ENCODE peak calls at places on chromosomes 3 and 15, in eight cellular contexts. B, A, U, Z, C, K, Q and T are unnamed samples.

GRCh38 chr3:149368850-149369497 is 8.5 kb downstream of the TM4SF1 start:
- DNase-seq in B (no peak), A (no peak), U (no peak), Z (no peak), C (no peak), K (no peak), Q (no peak), T (no peak)

GRCh38 chr3:115912372-115912771 is 289.1 kb downstream of the GAP43 start:
- DNase-seq in B (no peak), A (no peak), U (no peak), Z (no peak), C (peak), K (no peak), Q (no peak), T (peak)

GRCh38 chr3:23776352-23776891 is 29.3 kb upstream of the UBE2E1 start:
- DNase-seq in B (no peak), A (no peak), U (no peak), Z (no peak), C (peak), K (no peak), Q (peak), T (peak)

GRCh38 chr3:106728315-106728821 is 648.9 kb upstream of the CCDC54 start:
- DNase-seq in B (no peak), A (peak), U (no peak), Z (no peak), C (peak), K (no peak), Q (peak), T (peak)

GRCh38 chr3:143749926-143750325 is 98.3 kb downstream of the SLC9A9 start:
- DNase-seq in B (no peak), A (no peak), U (no peak), Z (no peak), C (no peak), K (no peak), Q (no peak), T (no peak)

GRCh38 chr15:62841269-62841628 is 201.3 kb upstream of the TPM1 start:
- DNase-seq in B (no peak), A (no peak), U (no peak), Z (no peak), C (peak), K (no peak), Q (peak), T (no peak)

GRCh38 chr3:64242435-64242834 is 17.2 kb upstream of the PRICKLE2 start:
- DNase-seq in B (no peak), A (no peak), U (no peak), Z (no peak), C (no peak), K (no peak), Q (no peak), T (no peak)

GRCh38 chr15:62112616-62113593 is 46.1 kb downstream of the C2CD4A start:
- DNase-seq in B (no peak), A (peak), U (no peak), Z (no peak), C (peak), K (no peak), Q (peak), T (peak)

GRCh38 chr3:139100821-139101220 is 56.1 kb upstream of the PRR23C start:
- DNase-seq in B (no peak), A (no peak), U (no peak), Z (no peak), C (no peak), K (no peak), Q (no peak), T (no peak)

GRCh38 chr3:57221883-57222282 is 5.6 kb upstream of the APPL1 start:
- DNase-seq in B (no peak), A (no peak), U (no peak), Z (no peak), C (peak), K (no peak), Q (no peak), T (peak)

GRCh38 chr15:44145495-44145894 is 49.6 kb downstream of the FRMD5 start:
- DNase-seq in B (no peak), A (no peak), U (no peak), Z (no peak), C (no peak), K (no peak), Q (no peak), T (no peak)

GRCh38 chr3:12782172-12782815 is 14.2 kb upstream of the CAND2 start:
- DNase-seq in B (no peak), A (no peak), U (no peak), Z (no peak), C (no peak), K (no peak), Q (peak), T (no peak)

GRCh38 chr3:3145831-3146230 is 19.1 kb downstream of the TRNT1 start:
- DNase-seq in B (no peak), A (no peak), U (no peak), Z (no peak), C (no peak), K (no peak), Q (no peak), T (no peak)

GRCh38 chr15:84749111-84749991 is 959 bp downstream of the ZNF592 start:
- DNase-seq in B (peak), A (no peak), U (no peak), Z (peak), C (peak), K (peak), Q (no peak), T (no peak)

GRCh38 chr15:81002004-81002253 is 1.2 kb downstream of the TLNRD1 start:
- DNase-seq in B (no peak), A (no peak), U (no peak), Z (no peak), C (no peak), K (no peak), Q (no peak), T (no peak)

GRCh38 chr15:70778258-70779076 is 15.1 kb upstream of the UACA start:
- DNase-seq in B (no peak), A (no peak), U (no peak), Z (no peak), C (peak), K (no peak), Q (peak), T (no peak)

GRCh38 chr15:95734422-95735316 is 595.8 kb upstream of the NR2F2 start:
- DNase-seq in B (no peak), A (no peak), U (no peak), Z (no peak), C (no peak), K (no peak), Q (peak), T (no peak)

GRCh38 chr3:133730993-133731392 is 15.2 kb upstream of the TF start:
- DNase-seq in B (no peak), A (no peak), U (no peak), Z (no peak), C (no peak), K (no peak), Q (no peak), T (no peak)

GRCh38 chr15:37015476-37015875 is 84.9 kb downstream of the MEIS2 start:
- DNase-seq in B (no peak), A (no peak), U (no peak), Z (no peak), C (peak), K (no peak), Q (no peak), T (no peak)

GRCh38 chr3:14570864-14571263 is 30.7 kb upstream of the GRIP2 start:
- DNase-seq in B (no peak), A (no peak), U (no peak), Z (no peak), C (no peak), K (no peak), Q (no peak), T (no peak)

GRCh38 chr3:156433138-156433537 is 121.8 kb downstream of the SSR3 start:
- DNase-seq in B (no peak), A (no peak), U (no peak), Z (no peak), C (no peak), K (no peak), Q (no peak), T (no peak)

GRCh38 chr15:77856718-77857346 is 220.7 kb downstream of the TBC1D2B start:
- DNase-seq in B (no peak), A (no peak), U (no peak), Z (no peak), C (no peak), K (no peak), Q (no peak), T (no peak)

GRCh38 chr3:48896991-48897390 is 1.7 kb downstream of the SLC25A20 start:
- DNase-seq in B (no peak), A (no peak), U (no peak), Z (no peak), C (no peak), K (no peak), Q (no peak), T (no peak)

GRCh38 chr15:40322531-40323238 is 807 bp upstream of the INAFM2 start:
- DNase-seq in B (no peak), A (no peak), U (no peak), Z (no peak), C (no peak), K (no peak), Q (no peak), T (no peak)